ENCODE peak calls at places on chromosomes 7 and 10, in nine cellular contexts. G is mammary epithelial cell; X is prostate gland; J is lung; S is cardiac muscle cell; F is CD8-positive, alpha-beta T cell; W is lower lobe of right lung; H is endothelial cell of umbilical vein; K is SK-N-SH. I is an unnamed sample.

GRCh38 chr7:150357277-150357676 is 11.3 kb upstream of the REPIN1 start:
- DNase-seq in W (no peak), S (no peak), G (no peak), H (no peak), X (no peak), K (no peak), J (no peak), F (peak; percentile 89), I (peak; percentile 68)

GRCh38 chr7:124722292-124722691 is 43.3 kb downstream of the GPR37 start:
- DNase-seq in K (no peak), J (no peak), W (no peak), S (no peak), X (no peak), G (no peak), F (no peak), H (peak; percentile 69), I (no peak)

GRCh38 chr10:132507467-132507955 is 30.1 kb upstream of the INPP5A start:
- DNase-seq in K (peak; percentile 4), H (no peak), F (no peak), G (no peak), J (no peak), S (no peak), X (no peak), W (no peak), I (no peak)

GRCh38 chr10:73819513-73820093 is 8.2 kb upstream of the NDST2 start:
- DNase-seq in F (no peak), S (no peak), H (peak; percentile 62), W (peak; percentile 88), X (peak; percentile 74), G (no peak), K (no peak), J (peak; percentile 83), I (no peak)

GRCh38 chr7:42097756-42098155 is 139.3 kb downstream of the GLI3 start:
- DNase-seq in K (no peak), F (no peak), X (no peak), W (no peak), J (no peak), S (no peak), G (peak; percentile 98), H (peak; percentile 31), I (peak; percentile 23)

GRCh38 chr7:104368006-104368405 is 39.6 kb downstream of the LHFPL3 start:
- DNase-seq in G (no peak), J (no peak), H (no peak), W (no peak), X (no peak), S (peak; percentile 1), F (no peak), K (no peak), I (no peak)

GRCh38 chr10:24951201-24952145 is 933 bp downstream of the PRTFDC1 start:
- DNase-seq in J (no peak), X (no peak), H (peak; percentile 18), G (no peak), W (peak; percentile 46), S (peak; percentile 38), F (peak; percentile 23), K (peak; percentile 33), I (no peak)

GRCh38 chr7:2261611-2262010 is 19.6 kb downstream of the NUDT1 start:
- DNase-seq in G (no peak), F (peak; percentile 48), W (peak; percentile 43), S (no peak), J (no peak), K (no peak), X (no peak), H (no peak), I (no peak)

GRCh38 chr10:47207280-47207613 is 92.8 kb upstream of the GDF10 start:
- DNase-seq in H (no peak), F (no peak), X (no peak), S (peak; percentile 59), G (no peak), J (peak; percentile 32), K (no peak), W (peak; percentile 69), I (peak; percentile 81)

GRCh38 chr7:86964973-86965726 is 94.3 kb downstream of the ELAPOR2 start:
- DNase-seq in G (no peak), H (no peak), X (no peak), W (no peak), S (no peak), K (no peak), F (no peak), J (no peak), I (no peak)

GRCh38 chr10:6920072-6921019 is 340.3 kb upstream of the PRKCQ start:
- DNase-seq in S (peak; percentile 83), H (peak; percentile 48), W (peak; percentile 91), K (peak; percentile 71), F (peak; percentile 80), J (peak; percentile 72), G (peak; percentile 48), X (peak; percentile 67), I (peak; percentile 75)

GRCh38 chr10:6213257-6213905 is 10.6 kb downstream of the PFKFB3 start:
- DNase-seq in J (no peak), S (no peak), H (no peak), F (no peak), G (no peak), X (no peak), K (no peak), W (no peak), I (no peak)

GRCh38 chr7:108263364-108263951 is 133.3 kb upstream of the LAMB4 start:
- DNase-seq in J (no peak), S (no peak), F (no peak), X (no peak), G (no peak), K (no peak), W (no peak), H (no peak), I (no peak)

GRCh38 chr7:29877196-29877595 is 70.9 kb downstream of the WIPF3 start:
- DNase-seq in G (peak; percentile 62), K (no peak), F (no peak), H (no peak), J (no peak), X (no peak), S (no peak), W (no peak), I (no peak)

GRCh38 chr7:29878081-29878688 is 71.9 kb downstream of the WIPF3 start:
- DNase-seq in H (peak; percentile 74), J (no peak), S (peak; percentile 23), X (peak; percentile 43), G (peak; percentile 33), W (no peak), K (peak; percentile 79), F (peak; percentile 26), I (no peak)

GRCh38 chr7:29881724-29882123 is 75.4 kb downstream of the WIPF3 start:
- DNase-seq in H (no peak), W (no peak), S (peak; percentile 48), G (no peak), K (no peak), J (no peak), F (no peak), X (no peak), I (no peak)

GRCh38 chr7:29882481-29882880 is 76.2 kb downstream of the WIPF3 start:
- DNase-seq in X (no peak), H (no peak), K (no peak), S (no peak), W (no peak), F (no peak), G (no peak), J (no peak), I (no peak)

DNA sequence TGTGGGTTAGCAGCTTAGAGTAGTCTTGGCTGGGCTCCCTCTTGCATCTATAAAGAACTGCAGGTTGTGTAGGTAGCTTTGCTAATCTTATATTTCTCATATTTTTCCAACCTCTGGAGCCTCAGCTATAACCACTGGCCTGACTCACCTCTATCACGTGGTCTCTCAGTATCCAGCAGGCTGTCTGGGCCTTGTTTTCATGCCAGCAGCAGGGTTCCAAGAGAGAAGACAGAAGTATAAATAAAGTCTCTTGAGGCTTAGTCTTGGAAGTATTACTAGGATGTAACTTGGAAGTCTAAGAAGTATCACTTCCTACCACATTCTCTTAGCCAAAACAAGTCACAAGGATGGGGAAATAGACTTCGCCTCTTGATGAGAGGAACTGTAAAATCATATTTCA is 73.3 kb downstream of the WIPF3 start:
- DNase-seq in F (no peak), G (peak; percentile 46), W (no peak), X (no peak), J (no peak), S (no peak), K (no peak), H (no peak), I (no peak)
- H3K27ac ChIP-seq in F (no peak overlapping the region), G (no peak overlapping the region), W (no peak overlapping the region), X (no peak overlapping the region), J (no peak overlapping the region), S (no peak overlapping the region), K (no peak overlapping the region), H (no peak overlapping the region), I (no peak overlapping the region)

DNA sequence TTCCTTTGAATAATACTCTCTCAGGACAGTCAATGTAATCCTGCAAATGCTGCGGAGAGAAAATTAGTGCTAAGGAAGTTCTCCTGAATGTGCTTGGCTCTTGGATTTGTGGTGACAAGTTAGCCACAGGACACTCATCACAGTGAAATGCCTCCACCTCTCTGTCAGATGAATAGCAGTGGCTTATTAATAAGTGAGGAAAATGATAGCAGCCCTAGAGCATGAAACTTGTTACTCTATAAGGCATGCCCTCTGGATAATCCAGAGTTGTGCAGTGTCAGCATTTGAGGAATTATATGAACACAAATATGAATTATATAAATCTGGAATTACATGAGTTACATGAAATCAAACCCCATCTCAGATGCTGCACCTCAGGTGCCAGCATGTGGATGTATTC is 23.5 kb upstream of the TBX20 start:
- DNase-seq in G (no peak), X (no peak), K (no peak), J (no peak), W (no peak), F (no peak), S (no peak), H (no peak), I (no peak)
- TF ChIP-seq CTCF in G (no peak), X (no peak), K (no peak), J (no peak), W (no peak), F (no peak), S (no peak), H (no peak), I (no peak)

DNA sequence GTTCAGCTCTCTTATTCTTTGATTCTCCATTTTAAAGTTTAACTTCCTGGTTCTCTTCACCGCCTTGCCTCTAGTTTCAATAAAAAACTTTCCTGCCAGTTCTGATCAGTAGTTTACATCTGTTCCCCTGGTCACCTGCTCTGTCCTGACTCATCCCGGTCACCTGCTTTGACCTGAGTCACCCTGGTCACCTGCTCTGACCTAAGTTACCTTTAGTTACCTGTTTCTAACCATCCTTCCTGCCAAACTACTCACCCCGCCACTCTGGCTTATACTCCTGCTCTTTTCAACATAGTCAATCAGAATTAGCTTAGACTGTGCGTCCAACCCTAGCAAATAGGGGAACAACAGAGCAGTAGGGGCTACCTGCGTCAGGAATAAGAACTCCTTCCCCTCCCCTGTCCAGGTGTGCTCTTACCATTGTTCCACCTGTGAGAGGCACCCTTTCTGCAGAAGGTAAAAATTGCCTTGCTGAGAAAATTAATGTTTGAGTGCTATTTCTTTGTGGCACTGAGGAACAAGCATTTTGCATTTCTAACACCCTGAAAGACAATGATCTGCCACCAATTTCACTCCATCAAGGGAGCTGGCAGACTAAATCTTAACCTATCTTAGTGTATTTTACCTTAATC is 263.6 kb downstream of the DOCK4 start:
- DNase-seq in G (no peak), S (no peak), F (no peak), X (no peak), K (no peak), W (no peak), J (no peak), H (no peak), I (no peak)
- H3K27ac ChIP-seq in G (no peak overlapping the region), S (no peak overlapping the region), F (no peak overlapping the region), X (no peak overlapping the region), K (no peak overlapping the region), W (no peak overlapping the region), J (no peak overlapping the region), H (no peak overlapping the region), I (no peak overlapping the region)

GRCh38 chr7:114310344-114311118 is 104.1 kb upstream of the FOXP2 start:
- DNase-seq in J (no peak), F (no peak), W (no peak), H (no peak), X (no peak), G (no peak), S (no peak), K (no peak), I (no peak)
- TF ChIP-seq CTCF in J (no peak), F (no peak), W (peak; percentile 11), H (no peak), X (no peak), G (no peak), S (no peak), K (no peak), I (no peak)

I was measured in HL-60.